ENCODE peak calls at places on chromosomes 6 and 20, in four cellular contexts. P is activated CD4-positive, alpha-beta memory T cell treated with anti-CD3 and anti-CD28 coated beads, Interleukin-2, amount 10 ng/mL, durations not matched to agents 7 days and 5 days; B is fibroblast of lung; R is activated naive CD4-positive, alpha-beta T cell treated with anti-CD3 and anti-CD28 coated beads for 36 hours. T is an unnamed sample.

GRCh38 chr20:44966030-44966961 is at the start of gene STK4:
- DNase-seq in P (peak; percentile 96), R (peak; percentile 96), B (peak; percentile 89), T (peak; percentile 97)

GRCh38 chr20:33919653-33920052 is 74.1 kb upstream of the RALY start:
- DNase-seq in B (no peak), R (no peak), P (no peak), T (no peak)

GRCh38 chr6:17816921-17817611 is 110.3 kb upstream of the NUP153 start:
- DNase-seq in B (peak; percentile 36), R (no peak), P (no peak), T (no peak)

GRCh38 chr6:142760152-142760551 is 184.8 kb downstream of the HIVEP2 start:
- DNase-seq in R (no peak), P (no peak), B (peak; percentile 77), T (no peak)

GRCh38 chr6:137155830-137156229 is 17.6 kb downstream of the IL22RA2 start:
- DNase-seq in P (peak; percentile 59), B (peak; percentile 74), R (peak; percentile 68), T (peak; percentile 47)

GRCh38 chr6:125117818-125118217 is 35.8 kb upstream of the TPD52L1 start:
- DNase-seq in P (no peak), R (no peak), B (peak; percentile 56), T (no peak)

GRCh38 chr20:62246872-62247652 is 8.7 kb downstream of the OSBPL2 start:
- DNase-seq in B (no peak), P (no peak), R (no peak), T (no peak)

GRCh38 chr6:26056583-26057350 is 30.5 kb upstream of the HFE start:
- DNase-seq in R (peak; percentile 31), B (peak; percentile 14), P (peak; percentile 28), T (no peak)

GRCh38 chr6:152232494-152233151 is 404.5 kb downstream of the SYNE1 start:
- DNase-seq in R (peak; percentile 54), B (peak; percentile 76), P (no peak), T (peak; percentile 20)

GRCh38 chr6:18388942-18389341 is 1.8 kb downstream of the RNF144B start:
- DNase-seq in P (no peak), B (peak; percentile 89), R (no peak), T (no peak)

GRCh38 chr6:162177733-162178132 is 549.8 kb downstream of the PRKN start:
- DNase-seq in R (no peak), P (no peak), B (peak; percentile 41), T (no peak)

GRCh38 chr6:142235247-142235646 is 66.6 kb upstream of the ADGRG6 start:
- DNase-seq in B (no peak), R (no peak), P (no peak), T (no peak)

GRCh38 chr6:147530132-147531060 is 21.9 kb downstream of the SAMD5 start:
- DNase-seq in P (no peak), R (peak; percentile 24), B (peak; percentile 16), T (no peak)

GRCh38 chr6:48016027-48016755 is 94.8 kb downstream of the PTCHD4 start:
- DNase-seq in P (no peak), B (no peak), R (no peak), T (no peak)

GRCh38 chr6:55643868-55644267 is 64.9 kb upstream of the HMGCLL1 start:
- DNase-seq in R (no peak), B (peak; percentile 36), P (no peak), T (no peak)

GRCh38 chr20:49668181-49668877 is 45.3 kb downstream of the B4GALT5 start:
- DNase-seq in P (peak; percentile 78), B (no peak), R (peak; percentile 28), T (peak; percentile 32)

GRCh38 chr6:20172842-20173456 is 39.3 kb downstream of the MBOAT1 start:
- DNase-seq in R (peak; percentile 4), P (no peak), B (no peak), T (no peak)

GRCh38 chr6:136792066-136792944 is at the start of gene MAP3K5:
- DNase-seq in B (peak; percentile 74), R (peak; percentile 88), P (peak; percentile 91), T (peak; percentile 87)

GRCh38 chr6:132763269-132763668 is 5.6 kb upstream of the VNN2 start:
- DNase-seq in B (no peak), R (peak; percentile 78), P (peak; percentile 48), T (peak; percentile 72)

GRCh38 chr6:43456737-43457126 is 1.4 kb upstream of the DLK2 start:
- DNase-seq in P (no peak), R (no peak), B (no peak), T (no peak)

GRCh38 chr20:7851031-7851490 is 89.2 kb downstream of the HAO1 start:
- DNase-seq in R (no peak), B (peak; percentile 51), P (no peak), T (no peak)

GRCh38 chr6:13513606-13514502 is 26.5 kb upstream of the GFOD1 start:
- DNase-seq in B (peak; percentile 28), R (no peak), P (no peak), T (no peak)

GRCh38 chr6:108942556-108943492 is 94.6 kb downstream of the ARMC2 start:
- DNase-seq in P (peak; percentile 75), R (peak; percentile 75), B (no peak), T (peak; percentile 44)

GRCh38 chr6:167247814-167248595 is 43.1 kb upstream of the UNC93A start:
- DNase-seq in B (no peak), P (no peak), R (no peak), T (no peak)

GRCh38 chr6:169837529-169838250 is 86.3 kb downstream of the ERMARD start:
- DNase-seq in P (peak; percentile 5), B (no peak), R (no peak), T (no peak)

GRCh38 chr20:50633361-50633760 is 58.0 kb downstream of the RIPOR3 start:
- DNase-seq in R (no peak), P (no peak), B (no peak), T (no peak)

GRCh38 chr6:4303638-4304037 is 168.3 kb upstream of the ECI2 start:
- DNase-seq in R (no peak), P (no peak), B (no peak), T (no peak)

T was measured in CD8-positive, alpha-beta memory T cell.